ENCODE peak calls at places on chromosomes 4 and X, in nine cellular contexts. X, Y, L, W, R, H, T, D and F are unnamed samples.

GRCh38 chrX:30521440-30522182 is 56.0 kb downstream of the TASL start:
- DNase-seq in L (no peak), R (no peak), Y (no peak), T (peak), W (no peak), D (no peak), H (no peak), X (no peak), F (no peak)

GRCh38 chr4:152728343-152728742 is 48.5 kb upstream of the TMEM154 start:
- DNase-seq in T (no peak), L (no peak), W (no peak), Y (no peak), D (no peak), R (no peak), H (no peak), X (no peak), F (no peak)

GRCh38 chr4:14608630-14609029 is 393.7 kb upstream of the CPEB2 start:
- DNase-seq in W (no peak), X (no peak), T (no peak), L (no peak), D (no peak), R (no peak), Y (no peak), H (no peak), F (no peak)

GRCh38 chrX:136260801-136261200 is 9.6 kb upstream of the MAP7D3 start:
- DNase-seq in L (no peak), D (no peak), T (peak), H (no peak), R (no peak), Y (no peak), X (no peak), W (no peak), F (no peak)

GRCh38 chrX:9197231-9197630 is 163.3 kb upstream of the FAM9B start:
- DNase-seq in H (no peak), X (no peak), T (no peak), L (no peak), R (no peak), W (no peak), Y (no peak), D (no peak), F (no peak)

GRCh38 chrX:119734897-119735339 is 23.5 kb upstream of the SOWAHD start:
- DNase-seq in W (no peak), D (peak), H (peak), L (no peak), T (no peak), X (no peak), Y (no peak), R (peak), F (no peak)

GRCh38 chr4:109294468-109295020 is 7.9 kb downstream of the COL25A1 start:
- DNase-seq in D (no peak), T (peak), H (no peak), Y (no peak), W (no peak), R (no peak), L (no peak), X (no peak), F (no peak)

GRCh38 chrX:31228909-31229308 is 157.1 kb upstream of the FTHL17 start:
- DNase-seq in X (no peak), W (no peak), L (no peak), T (no peak), R (no peak), D (no peak), Y (no peak), H (no peak), F (no peak)

GRCh38 chr4:72374156-72374555 is 194.9 kb downstream of the ADAMTS3 start:
- DNase-seq in X (no peak), R (no peak), W (no peak), H (no peak), D (no peak), L (no peak), Y (no peak), T (no peak), F (no peak)

GRCh38 chr4:27276322-27277073 is 415.9 kb downstream of the STIM2 start:
- DNase-seq in D (no peak), T (no peak), W (no peak), X (no peak), H (no peak), L (no peak), Y (no peak), R (no peak), F (no peak)